ENCODE peak calls at places on chromosomes 1 and 21, in nine cellular contexts. I, X, O, B, P, D, J, H and N are unnamed samples.

GRCh38 chr1:117627562-117628165 is 21.8 kb downstream of the TENT5C start:
- DNase-seq in I (no peak), O (no peak), B (no peak), J (no peak), X (peak; percentile 65), H (no peak), P (no peak), D (no peak), N (no peak)

GRCh38 chr1:117821782-117822447 is 107.5 kb downstream of the GDAP2 start:
- DNase-seq in H (no peak), J (peak; percentile 93), P (no peak), D (peak; percentile 92), B (peak; percentile 51), I (peak; percentile 92), X (no peak), O (no peak), N (peak; percentile 93)

GRCh38 chr21:36200089-36200561 is 43.5 kb downstream of the DOP1B start:
- DNase-seq in J (no peak), D (no peak), H (no peak), O (no peak), X (no peak), I (no peak), B (no peak), P (no peak), N (no peak)

GRCh38 chr21:28669331-28669730 is 323.3 kb downstream of the LTN1 start:
- DNase-seq in J (no peak), H (no peak), D (no peak), O (no peak), X (no peak), I (no peak), P (no peak), B (no peak), N (no peak)

GRCh38 chr1:85576256-85576641 is 4.3 kb upstream of the CCN1 start:
- DNase-seq in P (no peak), X (no peak), O (no peak), J (no peak), B (no peak), D (no peak), I (no peak), H (no peak), N (no peak)

GRCh38 chr1:211174375-211174774 is 40.4 kb upstream of the KCNH1 start:
- DNase-seq in P (no peak), B (no peak), I (no peak), X (no peak), O (no peak), D (no peak), J (no peak), H (no peak), N (no peak)

GRCh38 chr1:54245501-54245900 is 45.5 kb downstream of the MRPL37 start:
- DNase-seq in I (no peak), H (no peak), X (no peak), D (peak; percentile 27), J (no peak), P (no peak), O (no peak), B (no peak), N (no peak)

GRCh38 chr1:233730809-233731208 is 116.9 kb downstream of the KCNK1 start:
- DNase-seq in H (no peak), P (no peak), D (no peak), B (no peak), X (no peak), O (no peak), J (no peak), I (no peak), N (no peak)

GRCh38 chr1:226408285-226409184 is 642 bp upstream of the PARP1 start:
- DNase-seq in P (no peak), D (no peak), B (peak; percentile 38), X (no peak), O (no peak), I (no peak), H (no peak), J (no peak), N (no peak)

GRCh38 chr1:79109445-79109844 is 102.9 kb upstream of the ADGRL4 start:
- DNase-seq in P (no peak), H (no peak), O (no peak), B (no peak), J (no peak), X (no peak), D (no peak), I (no peak), N (no peak)

GRCh38 chr21:39096754-39097153 is 86.5 kb downstream of the PSMG1 start:
- DNase-seq in J (no peak), B (no peak), H (no peak), X (no peak), D (no peak), O (no peak), P (no peak), I (no peak), N (no peak)
- TF ChIP-seq CTCF in J (no peak), B (no peak), H (no peak), X (no peak), D (no peak), O (no peak), P (peak; percentile 9), I (no peak), N (no peak)

GRCh38 chr1:160744287-160744857 is 5.3 kb downstream of the SLAMF7 start:
- DNase-seq in H (no peak), D (no peak), P (no peak), O (no peak), I (no peak), J (no peak), B (no peak), X (no peak), N (no peak)
- H3K4me3 ChIP-seq in H (no peak overlapping the region), D (no peak overlapping the region), P (no peak overlapping the region), O (no peak overlapping the region), I (no peak overlapping the region), J (no peak overlapping the region), B (no peak overlapping the region), X (no peak overlapping the region), N (no peak overlapping the region)

GRCh38 chr1:34591751-34592629 is 162.9 kb upstream of the GJB5 start:
- DNase-seq in P (no peak), H (no peak), X (no peak), O (no peak), B (no peak), J (no peak), I (no peak), D (peak; percentile 17), N (no peak)
- TF ChIP-seq CTCF in P (no peak), H (no peak), X (no peak), O (no peak), B (no peak), J (peak; percentile 34), I (no peak), D (peak; percentile 45), N (no peak)

GRCh38 chr1:7962011-7962335 is 462 bp downstream of the PARK7 start:
- DNase-seq in I (no peak), H (no peak), O (no peak), X (no peak), D (no peak), J (no peak), B (no peak), P (peak; percentile 41), N (no peak)

GRCh38 chr1:7961199-7962010 is at the start of gene PARK7:
- DNase-seq in H (peak; percentile 100), D (peak; percentile 99), B (peak; percentile 100), X (peak; percentile 100), I (peak; percentile 100), J (peak; percentile 100), P (peak; percentile 100), O (peak; percentile 99), N (peak; percentile 99)

GRCh38 chr1:7960867-7961198 is 678 bp upstream of the PARK7 start:
- DNase-seq in X (no peak), H (no peak), J (no peak), B (no peak), O (no peak), I (no peak), D (no peak), P (no peak), N (no peak)

GRCh38 chr1:7962636-7963377 is 1.3 kb downstream of the PARK7 start:
- DNase-seq in B (no peak), D (no peak), O (no peak), J (no peak), H (no peak), P (no peak), X (no peak), I (no peak), N (no peak)

DNA sequence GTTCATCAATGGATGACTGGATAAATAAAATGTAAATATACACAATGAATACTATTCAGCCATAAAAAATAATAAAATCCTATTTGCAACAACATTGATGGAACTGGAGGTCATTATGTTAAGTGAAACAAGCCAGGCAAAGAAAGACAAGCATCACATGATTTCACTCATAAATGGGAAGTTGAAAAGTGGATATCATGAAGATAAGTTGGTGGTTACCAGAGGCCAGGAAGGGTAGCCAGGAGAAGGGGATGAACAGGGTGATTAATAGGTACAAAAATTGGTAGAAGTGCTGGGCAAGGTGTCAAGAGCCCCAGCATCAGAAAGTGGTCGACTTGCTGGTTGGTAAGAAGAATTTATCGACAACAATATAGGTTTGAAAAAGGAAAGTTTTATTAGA is 1.3 kb upstream of the PARK7 start:
- DNase-seq in I (no peak), D (no peak), B (no peak), X (no peak), J (no peak), H (no peak), P (no peak), O (no peak), N (no peak)
- H3K4me3 ChIP-seq in I (peak overlapping the region; percentile 80), D (no peak overlapping the region), B (no peak overlapping the region), X (no peak overlapping the region), J (no peak overlapping the region), H (no peak overlapping the region), P (peak overlapping the region; percentile 75), O (no peak overlapping the region), N (no peak overlapping the region)

DNA sequence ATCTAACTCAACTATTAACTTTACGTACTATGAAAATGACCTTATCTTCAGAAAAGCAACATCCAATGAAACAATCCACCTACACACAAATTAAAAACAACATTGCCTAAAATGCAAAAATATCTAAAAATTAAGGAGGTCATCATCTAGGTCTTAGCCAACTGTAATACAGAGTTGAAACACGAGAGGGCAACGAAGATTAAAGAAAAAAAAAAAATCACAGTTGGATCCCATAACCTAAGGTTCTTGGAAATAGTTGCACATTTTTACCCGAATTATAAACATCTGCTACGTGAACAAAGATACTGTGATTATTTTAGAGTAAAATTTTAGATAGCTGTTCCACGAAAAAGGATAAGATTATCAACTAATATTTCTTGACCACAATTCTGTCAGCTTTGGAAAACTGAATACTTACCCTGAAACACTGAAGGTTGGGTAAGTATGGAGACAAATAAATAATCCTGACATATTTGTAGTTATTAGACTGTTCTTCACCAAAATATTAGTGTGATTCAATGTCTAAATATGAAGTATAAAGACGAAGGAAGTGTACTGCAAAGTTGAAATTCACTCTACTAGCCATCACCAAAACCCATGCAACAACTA is 88.0 kb upstream of the AK4 start:
- DNase-seq in O (no peak), I (peak; percentile 66), X (no peak), H (no peak), J (peak; percentile 34), P (peak; percentile 60), D (peak; percentile 59), B (no peak), N (peak; percentile 50)
- TF ChIP-seq CTCF in O (peak; percentile 70), I (peak; percentile 63), X (peak; percentile 54), H (peak; percentile 69), J (peak; percentile 43), P (peak; percentile 69), D (peak; percentile 77), B (peak; percentile 60), N (peak; percentile 61)